ENCODE peak calls at places on chromosomes 6 and 20, in seven cellular contexts. N is endothelial cell of umbilical vein, Q is heart right ventricle, V is mammary epithelial cell, O is AG04450, W is stomach, M is right cardiac atrium. Z is an unnamed sample. For H3K9me3, the result is how much of the 10 kb centered on the place peaks cover.

GRCh38 chr6:135909737-135910387 is 58.4 kb downstream of the PDE7B start:
- DNase-seq in N (peak), Q (no peak), V (peak), O (no peak), W (peak), M (no peak), Z (no peak)

GRCh38 chr6:133837801-133838349 is 51.0 kb upstream of the TCF21 start:
- DNase-seq in N (peak), Q (peak), V (peak), O (no peak), W (peak), M (peak), Z (peak)

GRCh38 chr6:151263967-151264366 is 24.2 kb downstream of the AKAP12 start:
- DNase-seq in N (no peak), Q (peak), V (no peak), O (no peak), W (no peak), M (peak), Z (no peak)

GRCh38 chr20:8043687-8044278 is 24.2 kb upstream of the TMX4 start:
- DNase-seq in N (peak), Q (no peak), V (peak), O (no peak), W (no peak), M (no peak), Z (no peak)

GRCh38 chr6:141598487-141598886 is 534.2 kb upstream of the GJE1 start:
- DNase-seq in N (peak), Q (no peak), V (peak), O (no peak), W (no peak), M (no peak), Z (no peak)

GRCh38 chr6:37459981-37460800 is 27.2 kb downstream of the CMTR1 start:
- DNase-seq in N (no peak), Q (no peak), V (no peak), O (no peak), W (no peak), M (no peak), Z (no peak)

GRCh38 chr6:21340563-21340962 is 253.0 kb upstream of the SOX4 start:
- DNase-seq in N (peak), Q (no peak), V (no peak), O (no peak), W (no peak), M (no peak), Z (no peak)

GRCh38 chr6:55777461-55777860 is 97.9 kb downstream of the BMP5 start:
- DNase-seq in N (no peak), Q (no peak), V (peak), O (no peak), W (no peak), M (no peak), Z (no peak)

GRCh38 chr6:39366875-39367618 is 44.5 kb upstream of the KCNK16 start:
- DNase-seq in N (no peak), Q (no peak), V (no peak), O (no peak), W (no peak), M (no peak), Z (no peak)

GRCh38 chr20:58078741-58079522 is 149.5 kb downstream of the ANKRD60 start:
- DNase-seq in N (peak), Q (no peak), V (peak), O (no peak), W (no peak), M (peak), Z (no peak)

GRCh38 chr6:87661503-87661902 is 40.5 kb downstream of the AKIRIN2 start:
- DNase-seq in N (no peak), Q (no peak), V (no peak), O (no peak), W (no peak), M (no peak), Z (no peak)

GRCh38 chr6:17505767-17506280 is 94.3 kb upstream of the FAM8A1 start:
- DNase-seq in N (no peak), Q (no peak), V (no peak), O (peak), W (no peak), M (no peak), Z (no peak)

GRCh38 chr6:51986864-51987263 is 100.5 kb downstream of the PKHD1 start:
- DNase-seq in N (no peak), Q (no peak), V (no peak), O (no peak), W (no peak), M (no peak), Z (no peak)

GRCh38 chr6:155201461-155202226 is 62.2 kb upstream of the CLDN20 start:
- DNase-seq in N (peak), Q (no peak), V (peak), O (peak), W (no peak), M (no peak), Z (no peak)

GRCh38 chr6:166736606-166737005 is 109.6 kb upstream of the RPS6KA2 start:
- DNase-seq in N (peak), Q (no peak), V (peak), O (no peak), W (no peak), M (no peak), Z (no peak)

GRCh38 chr6:36604090-36605060 is 10.2 kb downstream of the SRSF3 start:
- DNase-seq in N (no peak), Q (no peak), V (no peak), O (no peak), W (no peak), M (no peak), Z (no peak)

GRCh38 chr20:24892522-24892921 is 56.5 kb upstream of the CST7 start:
- DNase-seq in N (no peak), Q (no peak), V (no peak), O (no peak), W (no peak), M (no peak), Z (peak)

GRCh38 chr6:72811971-72812421 is 190.1 kb downstream of the KCNQ5 start:
- DNase-seq in N (peak), Q (no peak), V (peak), O (no peak), W (no peak), M (no peak), Z (no peak)

GRCh38 chr6:150641398-150642139 is 41.9 kb downstream of the PLEKHG1 start:
- DNase-seq in N (peak), Q (no peak), V (peak), O (no peak), W (no peak), M (no peak), Z (no peak)

GRCh38 chr6:30742316-30743098 is at the start of gene FLOT1:
- DNase-seq in N (peak), Q (peak), V (peak), O (peak), W (peak), M (peak), Z (peak)

GRCh38 chr6:47044418-47044817 is 2.3 kb upstream of the ADGRF1 start:
- DNase-seq in N (peak), Q (no peak), V (peak), O (no peak), W (peak), M (no peak), Z (no peak)

GRCh38 chr6:2476376-2476775 is 231.0 kb upstream of the GMDS start:
- DNase-seq in N (no peak), Q (no peak), V (peak), O (no peak), W (no peak), M (no peak), Z (no peak)

GRCh38 chr6:49030621-49031020 is 432.4 kb downstream of the MMUT start:
- DNase-seq in N (no peak), Q (no peak), V (peak), O (no peak), W (no peak), M (no peak), Z (no peak)

GRCh38 chr6:71290611-71291010 is 2.0 kb downstream of the OGFRL1 start:
- DNase-seq in N (no peak), Q (no peak), V (no peak), O (no peak), W (no peak), M (no peak), Z (no peak)

GRCh38 chr6:13406781-13407180 is 78.4 kb upstream of the TBC1D7 start:
- DNase-seq in N (no peak), Q (no peak), V (no peak), O (no peak), W (no peak), M (no peak), Z (no peak)

GRCh38 chr6:16184129-16184528 is 54.3 kb upstream of the GMPR start:
- DNase-seq in N (peak), Q (no peak), V (peak), O (no peak), W (peak), M (no peak), Z (no peak)

GRCh38 chr20:10716855-10717254 is 43.1 kb upstream of the JAG1 start:
- DNase-seq in N (peak), Q (no peak), V (no peak), O (no peak), W (no peak), M (no peak), Z (no peak)

GRCh38 chr6:44737829-44738528 is 350.5 kb downstream of the CDC5L start:
- DNase-seq in N (no peak), Q (no peak), V (no peak), O (no peak), W (no peak), M (no peak), Z (no peak)

GRCh38 chr6:158631678-158632537 is 12.6 kb downstream of the DYNLT1 start:
- DNase-seq in N (peak), Q (peak), V (peak), O (peak), W (peak), M (peak), Z (peak)

GRCh38 chr6:129476248-129476564 is 233.8 kb downstream of the ARHGAP18 start:
- DNase-seq in N (no peak), Q (no peak), V (no peak), O (no peak), W (no peak), M (no peak), Z (no peak)

GRCh38 chr20:4713401-4713800 is 8.3 kb upstream of the PRND start:
- DNase-seq in N (no peak), Q (no peak), V (peak), O (no peak), W (no peak), M (no peak), Z (no peak)

GRCh38 chr20:34362502-34363061 is 491 bp upstream of the ITCH start:
- DNase-seq in N (no peak), Q (no peak), V (no peak), O (no peak), W (no peak), M (no peak), Z (no peak)

GRCh38 chr6:14711704-14712397 is 534.0 kb upstream of the JARID2 start:
- DNase-seq in N (no peak), Q (no peak), V (no peak), O (no peak), W (no peak), M (no peak), Z (no peak)

GRCh38 chr6:14713966-14714631 is 531.8 kb upstream of the JARID2 start:
- DNase-seq in N (no peak), Q (no peak), V (no peak), O (no peak), W (no peak), M (no peak), Z (no peak)

GRCh38 chr6:14713561-14713960 is 532.3 kb upstream of the JARID2 start:
- DNase-seq in N (no peak), Q (no peak), V (no peak), O (no peak), W (no peak), M (no peak), Z (no peak)

GRCh38 chr6:14711056-14711703 is 534.7 kb upstream of the JARID2 start:
- DNase-seq in N (no peak), Q (no peak), V (peak), O (peak), W (peak), M (no peak), Z (no peak)

GRCh38 chr6:14713008-14713452 is 532.8 kb upstream of the JARID2 start:
- DNase-seq in N (no peak), Q (peak), V (peak), O (no peak), W (no peak), M (peak), Z (no peak)
- H3K9me3 ChIP-seq in N (under half), Q (under half), V (under half), O (under half), W (under half), M (under half), Z (under half)

DNA sequence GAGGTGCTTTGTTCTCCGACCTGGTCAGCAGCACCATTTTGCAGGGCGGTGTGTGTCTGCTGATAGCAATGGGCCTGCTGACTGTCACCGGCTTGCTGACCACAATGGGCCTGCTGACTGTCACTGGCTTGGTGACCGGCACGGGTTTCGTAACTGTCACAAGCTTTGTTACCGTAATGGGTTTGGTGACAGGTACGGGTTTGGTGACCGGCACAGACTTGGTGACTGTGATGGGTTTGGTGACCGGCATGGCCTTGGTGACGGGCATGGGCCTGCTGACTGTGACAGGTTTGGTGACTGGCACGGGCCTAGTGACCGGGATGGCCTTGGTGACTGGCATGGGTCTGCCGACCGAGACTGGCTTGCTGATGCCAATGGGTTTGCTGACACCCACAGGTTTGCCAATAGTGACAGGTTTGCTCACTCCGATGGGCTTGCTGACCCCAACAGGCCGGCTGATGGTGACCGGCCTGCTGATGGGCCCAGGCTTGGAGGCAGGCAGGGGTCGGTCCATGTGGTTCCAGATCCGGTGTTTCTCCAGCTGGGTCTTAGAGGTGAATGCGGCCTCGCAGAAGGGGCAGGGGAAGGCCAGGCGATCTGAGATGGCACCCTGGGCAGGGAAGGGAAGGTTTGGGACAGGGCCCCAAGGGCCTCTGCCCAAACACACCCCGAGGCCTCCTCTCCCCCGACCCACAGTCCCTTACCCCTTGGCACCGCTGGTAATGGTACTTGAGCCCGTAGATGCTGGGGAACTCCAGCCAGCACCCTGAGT is 3.4 kb downstream of the ZNF512B start:
- DNase-seq in N (no peak), Q (peak), V (no peak), O (no peak), W (no peak), M (no peak), Z (no peak)
- H3K9me3 ChIP-seq in N (under half), Q (under half), V (under half), O (half or more), W (under half), M (under half), Z (under half)

GRCh38 chr20:56234110-56234509 is 14.4 kb upstream of the MC3R start:
- DNase-seq in N (no peak), Q (no peak), V (no peak), O (no peak), W (no peak), M (no peak), Z (no peak)
- H3K9me3 ChIP-seq in N (under half), Q (under half), V (under half), O (under half), W (under half), M (under half), Z (under half)

GRCh38 chr6:23302499-23302898 is 733.1 kb downstream of the HDGFL1 start:
- DNase-seq in N (peak), Q (no peak), V (no peak), O (no peak), W (no peak), M (no peak), Z (no peak)
- H3K9me3 ChIP-seq in N (under half), Q (under half), V (under half), O (under half), W (under half), M (under half), Z (under half)

Z was measured in upper lobe of right lung.